ENCODE peak calls at places on chromosome X, in five cellular contexts. E is activated CD4-positive, alpha-beta memory T cell treated with anti-CD3 and anti-CD28 coated beads, Interleukin-2, amount 10 ng/mL, durations not matched to agents 7 days and 5 days; G is kidney epithelial cell; U is glutamatergic neuron; K is cerebellar cortex. Y is an unnamed sample.

GRCh38 chrX:131621650-131622049 is 77.8 kb downstream of the OR13H1 start:
- DNase-seq in U (no peak), E (no peak), G (no peak), K (no peak), Y (no peak)

GRCh38 chrX:14476169-14476568 is 53.2 kb upstream of the GLRA2 start:
- DNase-seq in E (no peak), G (no peak), K (peak), U (no peak), Y (no peak)

GRCh38 chrX:106243376-106243775 is 75.3 kb downstream of the PWWP3B start:
- DNase-seq in G (no peak), E (no peak), K (no peak), U (no peak), Y (no peak)

GRCh38 chrX:154719132-154719675 is 31.7 kb downstream of the GAB3 start:
- DNase-seq in K (no peak), E (peak), G (no peak), U (no peak), Y (no peak)

GRCh38 chrX:24204331-24204730 is 54.8 kb downstream of the ZFX start:
- DNase-seq in K (no peak), U (no peak), E (no peak), G (no peak), Y (no peak)

GRCh38 chrX:139213241-139213709 is 317.3 kb upstream of the F9 start:
- DNase-seq in K (no peak), G (no peak), E (no peak), U (no peak), Y (no peak)

GRCh38 chrX:32598707-32599106 is 612.6 kb downstream of the DMD start:
- DNase-seq in E (no peak), K (no peak), G (no peak), U (no peak), Y (no peak)

GRCh38 chrX:136694491-136695087 is 46.6 kb downstream of the CD40LG start:
- DNase-seq in K (peak), E (peak), U (no peak), G (no peak), Y (peak)

GRCh38 chrX:36898301-36898700 is 109.9 kb upstream of the FAM47C start:
- DNase-seq in E (no peak), K (no peak), U (no peak), G (peak), Y (no peak)

GRCh38 chrX:85052636-85053343 is 49.1 kb downstream of the APOOL start:
- DNase-seq in U (no peak), G (peak), E (no peak), K (peak), Y (no peak)

GRCh38 chrX:19846995-19847790 is 40.2 kb downstream of the SH3KBP1 start:
- DNase-seq in K (no peak), G (peak), U (no peak), E (no peak), Y (no peak)

GRCh38 chrX:153640736-153641574 is 6.0 kb upstream of the DUSP9 start:
- DNase-seq in E (no peak), K (no peak), U (no peak), G (no peak), Y (no peak)

GRCh38 chrX:17706676-17707075 is 30.6 kb upstream of the SCML1 start:
- DNase-seq in K (no peak), U (no peak), G (peak), E (no peak), Y (no peak)

GRCh38 chrX:17814557-17814956 is 46.5 kb downstream of the RAI2 start:
- DNase-seq in G (no peak), K (no peak), E (no peak), U (no peak), Y (no peak)

GRCh38 chrX:104343408-104344129 is 88.8 kb upstream of the ESX1 start:
- DNase-seq in U (peak), E (peak), K (peak), G (peak), Y (peak)

GRCh38 chrX:40173662-40174593 is 76.2 kb upstream of the BCOR start:
- DNase-seq in E (peak), K (peak), G (no peak), U (no peak), Y (peak)

GRCh38 chrX:119516157-119516702 is 48.0 kb downstream of the SLC25A5 start:
- DNase-seq in U (no peak), G (peak), E (peak), K (peak), Y (peak)

GRCh38 chrX:113892401-113892800 is 691.5 kb upstream of the HTR2C start:
- DNase-seq in K (no peak), G (no peak), U (no peak), E (no peak), Y (no peak)

Y was measured in nephron progenitor cell.